ENCODE peak calls at places on chromosomes 2 and 18, in ten cellular contexts. P is gastrocnemius medialis, G is RWPE2, W is fibroblast of mammary gland, Y is fibroblast of lung, D is GM12865, V is astrocyte of the spinal cord, H is fibroblast of pulmonary artery, T is AG09309, R is breast epithelium. Z is an unnamed sample.

GRCh38 chr2:85266424-85267041 is 61.3 kb downstream of the TGOLN2 start:
- DNase-seq in P (peak), V (peak), H (peak), Y (peak), T (no peak), R (no peak), D (peak), W (peak), G (no peak), Z (peak)

GRCh38 chr2:150674283-150674682 is 186.8 kb upstream of the RND3 start:
- DNase-seq in P (no peak), Y (peak), R (no peak), G (no peak), W (peak), D (no peak), V (no peak), H (no peak), T (peak), Z (no peak)

GRCh38 chr2:1910562-1911256 is 166.4 kb upstream of the PXDN start:
- DNase-seq in T (no peak), H (peak), Y (no peak), D (no peak), V (peak), R (no peak), G (no peak), W (peak), P (no peak), Z (peak)

GRCh38 chr2:37623971-37624897 is 47.2 kb downstream of the CDC42EP3 start:
- DNase-seq in D (peak), V (peak), P (no peak), R (no peak), G (no peak), T (no peak), W (peak), Y (peak), H (no peak), Z (peak)

GRCh38 chr2:237791977-237792727 is 6.4 kb upstream of the RBM44 start:
- DNase-seq in D (no peak), V (no peak), P (no peak), R (no peak), W (peak), G (no peak), Y (no peak), T (no peak), H (peak), Z (peak)

GRCh38 chr18:12579775-12580174 is 78.1 kb downstream of the SPIRE1 start:
- DNase-seq in Y (no peak), V (no peak), D (peak), R (no peak), G (no peak), W (no peak), H (no peak), P (no peak), T (no peak), Z (no peak)

GRCh38 chr2:218393750-218394290 is 5.8 kb upstream of the CTDSP1 start:
- DNase-seq in G (no peak), D (no peak), T (no peak), R (no peak), H (no peak), Y (no peak), W (no peak), P (no peak), V (no peak), Z (no peak)

GRCh38 chr2:186605041-186605440 is 15.2 kb downstream of the ITGAV start:
- DNase-seq in Y (no peak), D (no peak), W (no peak), R (no peak), T (no peak), P (no peak), G (no peak), H (no peak), V (no peak), Z (peak)

GRCh38 chr2:131038258-131039100 is 54.8 kb downstream of the FAM168B start:
- DNase-seq in G (no peak), V (no peak), W (no peak), R (no peak), T (no peak), D (no peak), P (no peak), Y (no peak), H (no peak), Z (no peak)

GRCh38 chr2:131039101-131039440 is 54.2 kb downstream of the FAM168B start:
- DNase-seq in V (no peak), G (no peak), D (no peak), H (no peak), P (no peak), Y (no peak), W (no peak), T (no peak), R (no peak), Z (no peak)

GRCh38 chr2:131040661-131041401 is 52.4 kb downstream of the FAM168B start:
- DNase-seq in Y (peak), H (peak), V (no peak), G (no peak), T (no peak), P (no peak), W (no peak), D (no peak), R (no peak), Z (peak)

GRCh38 chr2:131039908-131040660 is 53.2 kb downstream of the FAM168B start:
- DNase-seq in Y (no peak), R (no peak), G (peak), V (no peak), T (no peak), W (peak), H (peak), D (peak), P (no peak), Z (no peak)

DNA sequence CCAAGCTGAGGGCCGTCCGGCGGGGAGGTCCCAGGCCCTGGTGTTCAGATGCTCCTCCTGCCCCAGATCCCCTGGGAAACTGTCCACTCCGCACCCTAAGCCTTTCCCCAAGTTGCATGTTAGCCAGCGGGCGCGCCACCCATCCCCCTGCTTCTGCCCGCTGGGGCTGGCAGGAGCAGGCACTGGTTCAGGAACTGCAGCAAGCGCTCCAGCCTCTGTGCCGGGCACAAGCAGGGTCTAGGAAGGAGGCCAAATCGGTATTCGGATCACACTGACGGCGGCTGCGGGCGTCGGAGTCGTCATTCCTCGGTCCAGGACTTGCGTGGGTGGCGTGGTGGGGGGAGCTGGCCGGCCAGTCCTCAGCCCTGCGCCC is 53.7 kb downstream of the FAM168B start:
- DNase-seq in R (no peak), T (no peak), P (no peak), Y (no peak), D (no peak), H (no peak), W (peak), V (no peak), G (no peak), Z (no peak)
- H3K4me3 ChIP-seq in R (no peak), T (no peak), P (no peak), Y (peak), D (no peak), H (no peak), W (no peak), V (no peak), G (no peak), Z (no peak)

GRCh38 chr2:98084151-98084868 is 2.7 kb upstream of the VWA3B start:
- DNase-seq in H (no peak), V (no peak), R (no peak), W (no peak), P (no peak), D (no peak), G (no peak), Y (no peak), T (no peak), Z (no peak)
- TF ChIP-seq CTCF in H (no peak), V (no peak), R (no peak), W (no peak), P (no peak), D (no peak), G (no peak), Y (no peak), T (no peak), Z (no peak)

DNA sequence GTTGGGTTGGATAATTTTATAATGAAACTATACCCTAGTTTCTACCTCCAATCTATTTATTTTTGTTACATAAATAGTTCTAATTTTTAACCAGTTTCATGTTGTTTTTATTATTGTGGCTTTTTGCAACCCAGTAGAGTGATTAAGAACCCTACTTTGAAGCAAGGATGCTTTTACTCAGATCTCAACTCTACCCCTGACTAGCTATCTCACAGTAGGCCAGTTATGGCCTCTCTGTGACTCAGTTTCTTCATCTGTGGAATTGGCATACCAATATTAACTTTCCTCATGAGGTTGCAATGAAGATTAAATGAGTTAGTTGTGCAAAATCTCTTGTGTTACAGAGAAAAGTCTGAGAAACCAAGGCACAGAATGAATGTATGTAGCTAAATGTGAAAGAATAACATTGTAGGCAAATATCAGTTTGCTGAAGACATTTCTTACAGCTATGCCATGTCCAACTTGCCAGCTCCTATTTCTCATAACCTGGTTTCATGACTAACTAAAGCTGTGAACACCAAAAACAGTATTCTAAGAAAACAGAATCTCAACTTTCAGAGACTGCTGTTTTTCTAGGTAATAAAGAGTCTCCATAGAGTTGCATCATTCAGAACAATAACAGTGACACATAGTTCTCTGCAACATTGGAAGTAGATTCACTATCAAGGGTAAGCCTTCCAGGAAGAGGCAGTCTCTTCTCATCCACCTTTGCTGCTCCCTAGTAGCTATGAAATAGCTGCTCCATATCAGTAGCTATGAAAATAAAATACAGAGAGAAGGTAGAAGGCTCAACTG is 33.2 kb upstream of the CYTIP start:
- DNase-seq in P (no peak), H (peak), W (peak), R (no peak), D (no peak), Y (no peak), T (no peak), G (no peak), V (peak), Z (no peak)
- H3K4me3 ChIP-seq in P (no peak), H (no peak), W (no peak), R (no peak), D (no peak), Y (no peak), T (no peak), G (no peak), V (no peak), Z (no peak)

DNA sequence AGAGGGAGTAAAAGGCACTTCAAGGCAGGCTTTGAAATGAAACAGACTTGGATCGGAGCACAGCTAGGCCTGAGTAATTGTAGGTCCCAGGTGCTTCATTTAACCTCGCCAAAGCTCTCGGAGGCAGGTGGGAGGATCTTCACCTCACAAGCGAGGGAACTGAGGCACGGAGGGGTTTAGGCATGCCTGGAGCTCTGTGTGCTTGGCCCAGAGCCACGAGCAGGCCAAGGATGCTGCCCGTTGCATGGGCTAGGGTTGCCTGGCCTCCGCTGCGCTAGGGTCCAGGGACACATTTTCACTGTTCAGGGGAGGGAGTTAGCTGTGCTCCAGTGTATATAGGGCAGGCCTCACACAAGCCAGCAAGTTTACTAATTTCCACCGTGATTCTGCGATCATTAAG is 11.2 kb downstream of the TMEM37 start:
- DNase-seq in W (no peak), D (no peak), V (no peak), H (no peak), Y (no peak), R (no peak), G (no peak), P (no peak), T (no peak), Z (no peak)
- TF ChIP-seq CTCF in W (no peak), D (no peak), V (no peak), H (no peak), Y (no peak), R (no peak), G (no peak), P (no peak), T (no peak), Z (no peak)

DNA sequence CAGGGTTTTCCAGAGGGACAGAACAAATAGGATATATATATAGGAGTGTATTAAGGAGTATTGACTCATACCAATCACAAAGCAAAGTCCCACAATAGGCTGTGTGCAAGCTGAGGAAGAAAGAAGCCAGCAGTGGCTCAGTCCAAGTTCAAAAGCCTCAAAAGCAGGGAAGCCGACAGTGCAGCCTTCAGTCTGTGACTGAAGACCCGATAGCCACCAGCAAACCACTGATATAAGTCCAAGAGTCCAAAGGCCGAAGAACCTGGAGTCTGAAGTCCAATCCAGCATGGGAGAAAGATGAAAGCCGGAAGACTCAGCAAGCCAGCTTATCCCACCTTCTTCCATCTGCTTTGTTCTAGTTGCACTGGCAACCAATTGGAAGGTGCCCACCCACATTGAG is 39.0 kb upstream of the GPD2 start:
- DNase-seq in H (no peak), Y (no peak), T (no peak), P (no peak), V (no peak), G (no peak), R (no peak), D (no peak), W (no peak), Z (no peak)
- H3K4me3 ChIP-seq in H (no peak), Y (no peak), T (no peak), P (no peak), V (no peak), G (no peak), R (no peak), D (no peak), W (no peak), Z (no peak)

GRCh38 chr2:112481050-112481527 is 867 bp upstream of the TTL start:
- DNase-seq in Y (peak), R (peak), G (peak), W (peak), P (peak), V (peak), H (peak), T (peak), D (peak), Z (peak)
- TF ChIP-seq CTCF in Y (peak), R (peak), G (peak), W (peak), P (peak), V (peak), H (peak), T (peak), D (peak), Z (peak)

Z was measured in cardiac fibroblast.